ENCODE peak calls at places on chromosomes 3 and 15, in eight cellular contexts. W is CD8-positive, alpha-beta memory T cell; A is transverse colon; N is fibroblast of lung; V is tibial artery; Z is esophagus squamous epithelium; U is GM23338; L is lung. J is an unnamed sample.

GRCh38 chr3:177357352-177358084 is 160.2 kb upstream of the TBL1XR1 start:
- DNase-seq in L (peak; percentile 29), V (no peak), W (no peak), Z (no peak), N (peak; percentile 96), A (peak; percentile 64), U (peak; percentile 47), J (peak; percentile 61)

GRCh38 chr15:52528465-52529288 is at the start of gene MYO5A:
- DNase-seq in V (peak; percentile 81), U (peak; percentile 87), N (peak; percentile 69), W (peak; percentile 82), A (peak; percentile 73), L (peak; percentile 65), Z (peak; percentile 39), J (peak; percentile 73)

GRCh38 chr15:48924528-48925393 is 39.0 kb downstream of the SHC4 start:
- DNase-seq in W (no peak), Z (no peak), A (no peak), V (no peak), U (no peak), N (peak; percentile 57), L (no peak), J (no peak)

GRCh38 chr15:75544273-75544862 is 34.7 kb downstream of the PTPN9 start:
- DNase-seq in A (no peak), L (no peak), U (no peak), W (no peak), Z (no peak), N (no peak), V (no peak), J (no peak)

GRCh38 chr3:197520311-197521276 is 35.2 kb downstream of the BDH1 start:
- DNase-seq in A (peak; percentile 88), V (no peak), U (peak; percentile 56), L (peak; percentile 67), N (peak; percentile 73), Z (no peak), W (no peak), J (no peak)

GRCh38 chr3:31247850-31248618 is 284.7 kb upstream of the STT3B start:
- DNase-seq in V (no peak), N (peak; percentile 43), U (no peak), W (no peak), A (no peak), L (no peak), Z (no peak), J (peak; percentile 52)

GRCh38 chr15:34753236-34753894 is 1.4 kb downstream of the GJD2 start:
- DNase-seq in W (no peak), N (peak; percentile 57), U (peak; percentile 94), Z (no peak), A (no peak), L (no peak), V (no peak), J (peak; percentile 16)

GRCh38 chr3:153599685-153600084 is 437.7 kb downstream of the RAP2B start:
- DNase-seq in W (no peak), N (peak; percentile 95), Z (no peak), V (no peak), A (no peak), L (peak; percentile 29), U (no peak), J (peak; percentile 5)

GRCh38 chr15:64013179-64014043 is 32.9 kb downstream of the DAPK2 start:
- DNase-seq in W (no peak), Z (no peak), V (no peak), N (peak; percentile 55), A (peak; percentile 56), L (peak; percentile 47), U (no peak), J (no peak)

GRCh38 chr3:90099493-90099892 is 992.1 kb downstream of the EPHA3 start:
- DNase-seq in Z (no peak), L (no peak), W (no peak), N (no peak), V (no peak), U (no peak), A (no peak), J (no peak)

GRCh38 chr3:58635371-58636285 is 30.9 kb downstream of the FAM3D start:
- DNase-seq in Z (no peak), V (no peak), N (no peak), L (no peak), W (no peak), A (no peak), U (peak; percentile 47), J (no peak)

GRCh38 chr3:72977463-72977862 is 19.1 kb upstream of the PPP4R2 start:
- DNase-seq in U (no peak), N (peak; percentile 23), W (no peak), V (no peak), A (no peak), L (no peak), Z (no peak), J (no peak)

GRCh38 chr3:100992086-100993033 is 861 bp downstream of the ABI3BP start:
- DNase-seq in N (no peak), W (no peak), Z (no peak), U (no peak), V (no peak), A (peak; percentile 13), L (no peak), J (peak; percentile 50)

GRCh38 chr3:153311531-153311930 is 149.5 kb downstream of the RAP2B start:
- DNase-seq in U (no peak), Z (no peak), A (no peak), N (peak; percentile 72), V (no peak), L (no peak), W (no peak), J (no peak)

GRCh38 chr3:123480428-123480827 is 31.5 kb upstream of the ADCY5 start:
- DNase-seq in L (no peak), V (no peak), W (no peak), U (no peak), Z (no peak), N (no peak), A (no peak), J (no peak)

GRCh38 chr15:69313437-69314000 is 14.8 kb downstream of the PAQR5 start:
- DNase-seq in N (no peak), L (no peak), A (no peak), W (no peak), Z (no peak), U (no peak), V (peak; percentile 25), J (no peak)

GRCh38 chr15:22968356-22968755 is 11.8 kb downstream of the CYFIP1 start:
- DNase-seq in W (no peak), A (no peak), V (peak; percentile 68), N (peak; percentile 96), L (no peak), U (no peak), Z (no peak), J (no peak)
- H3K27ac ChIP-seq in W (no peak overlapping the region), A (no peak overlapping the region), V (peak overlapping the region; percentile 70), N (peak overlapping the region; percentile 55), L (peak overlapping the region; percentile 73), U (no peak overlapping the region), Z (peak overlapping the region; percentile 43), J (no peak overlapping the region)

GRCh38 chr15:100985401-100985800 is 66.2 kb downstream of the LRRK1 start:
- DNase-seq in L (peak; percentile 9), W (no peak), N (no peak), U (no peak), A (no peak), V (no peak), Z (no peak), J (no peak)

GRCh38 chr15:100986158-100986896 is 67.2 kb downstream of the LRRK1 start:
- DNase-seq in V (no peak), N (no peak), U (no peak), L (peak; percentile 5), A (peak; percentile 77), Z (no peak), W (no peak), J (peak; percentile 45)

GRCh38 chr15:100988874-100989273 is 69.7 kb downstream of the LRRK1 start:
- DNase-seq in V (no peak), A (no peak), W (no peak), U (no peak), N (no peak), Z (no peak), L (no peak), J (no peak)

GRCh38 chr15:100988297-100988696 is 69.1 kb downstream of the LRRK1 start:
- DNase-seq in V (no peak), L (no peak), A (no peak), U (no peak), N (no peak), W (no peak), Z (no peak), J (no peak)

DNA sequence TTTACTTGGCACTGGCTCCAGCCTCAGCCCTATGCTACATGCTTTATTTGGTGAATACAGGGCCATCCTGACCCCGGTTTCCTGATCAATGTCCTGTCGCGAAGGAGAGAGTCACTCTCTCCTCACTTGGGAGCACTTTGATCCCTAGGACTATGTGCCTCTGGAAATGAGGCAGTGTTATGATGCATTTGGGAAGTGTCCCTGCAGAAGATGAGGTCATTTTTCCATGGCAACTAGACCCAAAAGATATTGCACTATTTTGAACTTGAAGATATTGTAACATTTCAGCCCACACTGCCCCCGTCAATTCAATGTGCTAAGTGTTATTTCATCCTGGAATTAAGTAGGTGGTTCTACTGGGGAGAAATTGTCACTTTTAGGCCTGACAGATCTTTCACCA is 68.0 kb downstream of the LRRK1 start:
- DNase-seq in N (no peak), U (no peak), A (no peak), W (no peak), L (peak; percentile 5), V (no peak), Z (no peak), J (no peak)
- H3K36me3 ChIP-seq in N (peaks cover 2% of the 10 kb centered on the region), U (no peaks in the 10 kb centered on the region), A (no peaks in the 10 kb centered on the region), W (no peaks in the 10 kb centered on the region), L (no peaks in the 10 kb centered on the region), V (no peaks in the 10 kb centered on the region), Z (peaks cover 41% of the 10 kb centered on the region), J (peaks cover 2% of the 10 kb centered on the region)

GRCh38 chr3:44555753-44556152 is 760 bp downstream of the ZKSCAN7 start:
- DNase-seq in Z (no peak), A (no peak), N (peak; percentile 19), U (peak; percentile 3), V (no peak), L (no peak), W (no peak), J (no peak)
- H3K27ac ChIP-seq in Z (no peak overlapping the region), A (no peak overlapping the region), N (peak overlapping the region; percentile 60), U (no peak overlapping the region), V (peak overlapping the region; percentile 85), L (no peak overlapping the region), W (peak overlapping the region; percentile 45), J (no peak overlapping the region)

GRCh38 chr3:196050597-196050996 is 31.3 kb downstream of the TFRC start:
- DNase-seq in A (no peak), V (no peak), N (no peak), W (no peak), U (no peak), L (no peak), Z (no peak), J (no peak)
- H3K36me3 ChIP-seq in A (peaks cover 68% of the 10 kb centered on the region), V (peaks cover 55% of the 10 kb centered on the region), N (peaks cover 10% of the 10 kb centered on the region), W (peaks cover 42% of the 10 kb centered on the region), U (peaks cover 60% of the 10 kb centered on the region), L (peaks cover 36% of the 10 kb centered on the region), Z (peaks cover 95% of the 10 kb centered on the region), J (peaks cover 44% of the 10 kb centered on the region)

DNA sequence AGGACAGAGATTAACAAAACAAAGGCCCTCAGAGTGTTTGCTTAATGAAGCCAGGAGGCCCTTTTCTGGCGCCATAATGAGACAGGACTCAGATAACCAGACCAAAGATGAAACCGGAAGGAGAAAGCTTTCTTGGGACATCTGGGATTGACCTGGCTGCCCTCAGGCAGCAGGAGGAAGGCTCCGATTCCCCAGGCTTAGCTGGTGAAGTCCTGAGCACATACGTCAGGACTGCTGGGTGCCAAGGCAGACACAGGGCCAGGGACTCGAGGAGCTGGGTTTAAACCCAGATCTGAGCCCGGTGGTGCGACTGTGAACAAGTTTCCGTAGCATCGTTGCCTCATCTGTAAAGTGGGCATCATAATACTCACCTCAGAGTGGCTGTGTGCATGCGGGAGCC is 36.7 kb upstream of the HRH1 start:
- DNase-seq in U (no peak), V (no peak), Z (no peak), L (no peak), N (no peak), A (no peak), W (no peak), J (no peak)
- H3K27ac ChIP-seq in U (no peak overlapping the region), V (no peak overlapping the region), Z (no peak overlapping the region), L (no peak overlapping the region), N (no peak overlapping the region), A (no peak overlapping the region), W (no peak overlapping the region), J (no peak overlapping the region)